ENCODE peak calls at places on chromosome 15, in four cellular contexts. One of them, this sample, is unnamed.

GRCh38 chr15:78195735-78196201 is 38.6 kb downstream of the ACSBG1 start:
- DNase-seq in body of pancreas: peak
- DNase-seq in AG04450: no peak
- DNase-seq in foreskin fibroblast: no peak
- DNase-seq in this sample: no peak

GRCh38 chr15:67905628-67906027 is 65.8 kb upstream of the RNU6-1 start:
- DNase-seq in foreskin fibroblast: no peak
- DNase-seq in AG04450: no peak
- DNase-seq in body of pancreas: no peak
- DNase-seq in this sample: no peak

GRCh38 chr15:70088427-70088826 is 9.3 kb downstream of the TLE3 start:
- DNase-seq in AG04450: no peak
- DNase-seq in foreskin fibroblast: no peak
- DNase-seq in body of pancreas: no peak
- DNase-seq in this sample: no peak

GRCh38 chr15:92667291-92667904 is 11.8 kb upstream of the FAM174B start:
- DNase-seq in foreskin fibroblast: no peak
- DNase-seq in AG04450: no peak
- DNase-seq in body of pancreas: peak
- DNase-seq in this sample: no peak

GRCh38 chr15:70518201-70519003 is 245.0 kb downstream of the UACA start:
- DNase-seq in AG04450: no peak
- DNase-seq in foreskin fibroblast: no peak
- DNase-seq in body of pancreas: no peak
- DNase-seq in this sample: no peak

GRCh38 chr15:47334805-47335204 is 382.5 kb upstream of the SEMA6D start:
- DNase-seq in body of pancreas: no peak
- DNase-seq in AG04450: no peak
- DNase-seq in foreskin fibroblast: no peak
- DNase-seq in this sample: no peak

GRCh38 chr15:70154440-70155347 is 57.0 kb upstream of the TLE3 start:
- DNase-seq in body of pancreas: peak
- DNase-seq in foreskin fibroblast: no peak
- DNase-seq in AG04450: no peak
- DNase-seq in this sample: no peak

GRCh38 chr15:49847937-49848823 is 227.3 kb downstream of the DTWD1 start:
- DNase-seq in body of pancreas: no peak
- DNase-seq in foreskin fibroblast: peak
- DNase-seq in AG04450: peak
- DNase-seq in this sample: peak

GRCh38 chr15:59002418-59002859 is 15.0 kb downstream of the RNF111 start:
- DNase-seq in foreskin fibroblast: no peak
- DNase-seq in AG04450: no peak
- DNase-seq in body of pancreas: no peak
- DNase-seq in this sample: no peak

GRCh38 chr15:70140543-70141375 is 43.0 kb upstream of the TLE3 start:
- DNase-seq in body of pancreas: peak
- DNase-seq in foreskin fibroblast: no peak
- DNase-seq in AG04450: no peak
- DNase-seq in this sample: no peak

GRCh38 chr15:68542771-68543544 is 35.8 kb upstream of the CORO2B start:
- DNase-seq in AG04450: peak
- DNase-seq in foreskin fibroblast: peak
- DNase-seq in body of pancreas: no peak
- DNase-seq in this sample: no peak

GRCh38 chr15:88610756-88611231 is 10.3 kb upstream of the AEN start:
- DNase-seq in AG04450: no peak
- DNase-seq in body of pancreas: no peak
- DNase-seq in foreskin fibroblast: no peak
- DNase-seq in this sample: no peak

GRCh38 chr15:75314552-75315290 is 21.1 kb upstream of the COMMD4 start:
- DNase-seq in AG04450: no peak
- DNase-seq in foreskin fibroblast: no peak
- DNase-seq in body of pancreas: no peak
- DNase-seq in this sample: no peak

GRCh38 chr15:74956648-74957300 is at the start of gene RPP25:
- DNase-seq in foreskin fibroblast: peak
- DNase-seq in body of pancreas: peak
- DNase-seq in AG04450: no peak
- DNase-seq in this sample: peak

GRCh38 chr15:64051093-64051402 is 4.8 kb upstream of the DAPK2 start:
- DNase-seq in AG04450: no peak
- DNase-seq in foreskin fibroblast: no peak
- DNase-seq in body of pancreas: no peak
- DNase-seq in this sample: no peak

GRCh38 chr15:74802862-74803447 is 9.7 kb upstream of the LMAN1L start:
- DNase-seq in foreskin fibroblast: no peak
- DNase-seq in body of pancreas: no peak
- DNase-seq in AG04450: no peak
- DNase-seq in this sample: no peak

GRCh38 chr15:29571728-29572454 is 250.4 kb downstream of the TJP1 start:
- DNase-seq in foreskin fibroblast: no peak
- DNase-seq in AG04450: no peak
- DNase-seq in body of pancreas: peak
- DNase-seq in this sample: no peak

GRCh38 chr15:101013769-101014223 is 94.6 kb downstream of the LRRK1 start:
- DNase-seq in foreskin fibroblast: no peak
- DNase-seq in body of pancreas: no peak
- DNase-seq in AG04450: no peak
- DNase-seq in this sample: no peak

GRCh38 chr15:50058231-50058630 is 60.8 kb downstream of the ATP8B4 start:
- DNase-seq in body of pancreas: no peak
- DNase-seq in foreskin fibroblast: peak
- DNase-seq in AG04450: no peak
- DNase-seq in this sample: no peak

GRCh38 chr15:90083954-90084607 is 18.2 kb downstream of the IDH2 start:
- DNase-seq in foreskin fibroblast: no peak
- DNase-seq in body of pancreas: no peak
- DNase-seq in AG04450: no peak
- DNase-seq in this sample: no peak

GRCh38 chr15:90082140-90082713 is 20.0 kb downstream of the IDH2 start:
- DNase-seq in foreskin fibroblast: no peak
- DNase-seq in AG04450: no peak
- DNase-seq in body of pancreas: no peak
- DNase-seq in this sample: no peak

GRCh38 chr15:90085565-90085964 is 16.7 kb downstream of the IDH2 start:
- DNase-seq in AG04450: no peak
- DNase-seq in foreskin fibroblast: no peak
- DNase-seq in body of pancreas: no peak
- DNase-seq in this sample: no peak

GRCh38 chr15:90084876-90085423 is 17.3 kb downstream of the IDH2 start:
- DNase-seq in AG04450: no peak
- DNase-seq in body of pancreas: no peak
- DNase-seq in foreskin fibroblast: no peak
- DNase-seq in this sample: no peak

DNA sequence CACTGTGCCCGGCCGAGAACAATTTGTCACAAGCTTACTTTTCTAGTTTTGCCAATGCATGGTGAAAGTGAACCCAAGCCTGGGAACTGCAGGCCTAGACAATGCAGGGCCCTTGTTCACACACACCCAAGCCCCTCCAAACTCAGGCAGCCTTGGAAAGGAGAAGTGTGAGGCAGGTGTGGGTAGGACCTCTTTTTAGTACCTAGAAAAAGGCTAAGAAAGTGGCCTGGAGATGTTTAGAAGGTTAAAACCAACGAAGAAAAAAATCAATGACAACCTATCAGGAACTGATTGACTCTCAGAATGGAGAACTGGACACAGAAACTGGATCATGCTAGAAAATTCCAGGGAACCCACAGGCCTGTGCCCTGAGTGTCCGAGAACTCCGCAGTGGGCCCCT is 18.8 kb downstream of the IDH2 start:
- DNase-seq in body of pancreas: no peak
- DNase-seq in foreskin fibroblast: no peak
- DNase-seq in AG04450: no peak
- DNase-seq in this sample: no peak
- H3K4me3 ChIP-seq in body of pancreas: no peak
- H3K4me3 ChIP-seq in foreskin fibroblast: no peak
- H3K4me3 ChIP-seq in AG04450: no peak
- H3K4me3 ChIP-seq in this sample: no peak

GRCh38 chr15:77068633-77069032 is 2.3 kb downstream of the TSPAN3 start:
- DNase-seq in body of pancreas: no peak
- DNase-seq in foreskin fibroblast: no peak
- DNase-seq in AG04450: no peak
- DNase-seq in this sample: no peak
- H3K4me3 ChIP-seq in body of pancreas: no peak
- H3K4me3 ChIP-seq in foreskin fibroblast: no peak
- H3K4me3 ChIP-seq in AG04450: no peak
- H3K4me3 ChIP-seq in this sample: no peak

DNA sequence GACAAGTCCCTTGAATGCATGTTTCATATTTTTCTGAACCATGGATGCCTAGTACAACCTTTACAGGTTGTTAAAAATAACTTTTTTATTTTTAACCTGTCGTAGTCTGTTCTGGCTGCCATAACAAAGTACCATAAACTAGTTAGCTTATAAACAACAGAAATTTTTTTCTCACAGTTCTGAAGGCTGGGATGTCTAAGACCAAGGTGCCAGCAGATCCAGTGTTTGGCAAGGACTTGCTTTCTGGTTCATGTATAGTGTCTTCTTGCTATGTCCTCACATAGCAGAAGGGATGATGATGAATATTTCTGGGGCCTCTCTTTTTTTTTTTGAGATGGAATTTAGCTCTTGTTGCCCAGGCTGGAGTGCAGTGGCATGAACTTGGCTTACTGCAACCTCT is 23.0 kb upstream of the POLR2M start:
- DNase-seq in body of pancreas: no peak
- DNase-seq in AG04450: no peak
- DNase-seq in foreskin fibroblast: no peak
- DNase-seq in this sample: no peak
- H3K4me3 ChIP-seq in body of pancreas: no peak
- H3K4me3 ChIP-seq in AG04450: no peak
- H3K4me3 ChIP-seq in foreskin fibroblast: no peak
- H3K4me3 ChIP-seq in this sample: no peak

GRCh38 chr15:85559530-85559929 is 179.1 kb downstream of the AKAP13 start:
- DNase-seq in body of pancreas: no peak
- DNase-seq in AG04450: no peak
- DNase-seq in foreskin fibroblast: no peak
- DNase-seq in this sample: no peak

GRCh38 chr15:85564686-85565085 is 184.3 kb downstream of the AKAP13 start:
- DNase-seq in foreskin fibroblast: no peak
- DNase-seq in AG04450: no peak
- DNase-seq in body of pancreas: no peak
- DNase-seq in this sample: no peak

GRCh38 chr15:85563328-85563727 is 182.9 kb downstream of the AKAP13 start:
- DNase-seq in AG04450: no peak
- DNase-seq in foreskin fibroblast: peak
- DNase-seq in body of pancreas: peak
- DNase-seq in this sample: no peak

GRCh38 chr15:85563731-85564130 is 183.3 kb downstream of the AKAP13 start:
- DNase-seq in AG04450: no peak
- DNase-seq in foreskin fibroblast: no peak
- DNase-seq in body of pancreas: no peak
- DNase-seq in this sample: no peak

GRCh38 chr15:85562824-85563223 is 182.4 kb downstream of the AKAP13 start:
- DNase-seq in AG04450: no peak
- DNase-seq in body of pancreas: peak
- DNase-seq in foreskin fibroblast: no peak
- DNase-seq in this sample: no peak
- H3K4me3 ChIP-seq in AG04450: no peak
- H3K4me3 ChIP-seq in body of pancreas: no peak
- H3K4me3 ChIP-seq in foreskin fibroblast: no peak
- H3K4me3 ChIP-seq in this sample: no peak